ENCODE peak calls at places on chromosome 4, in four cellular contexts. R is WERI-Rb-1, U is foreskin fibroblast, A is omental fat pad. V is an unnamed sample.

GRCh38 chr4:128574706-128575105 is 234.8 kb upstream of the JADE1 start:
- DNase-seq in A (peak; percentile 40), U (no peak), R (peak; percentile 81), V (no peak)

GRCh38 chr4:146330392-146330791 is 116.1 kb downstream of the REELD1 start:
- DNase-seq in U (no peak), R (no peak), A (no peak), V (no peak)

GRCh38 chr4:122246551-122246950 is 94.4 kb downstream of the BLTP1 start:
- DNase-seq in U (no peak), R (no peak), A (no peak), V (no peak)

GRCh38 chr4:86816463-86817107 is 32.6 kb downstream of the SLC10A6 start:
- DNase-seq in A (no peak), R (no peak), U (peak; percentile 87), V (peak; percentile 72)

GRCh38 chr4:189547537-189547936 is 393.1 kb upstream of the FRG1 start:
- DNase-seq in A (no peak), U (no peak), R (no peak), V (no peak)

GRCh38 chr4:17058506-17058905 is 160.1 kb upstream of the LDB2 start:
- DNase-seq in R (no peak), U (peak; percentile 77), A (no peak), V (peak; percentile 42)

GRCh38 chr4:95248713-95249401 is 299.9 kb downstream of the UNC5C start:
- DNase-seq in R (no peak), U (no peak), A (no peak), V (no peak)

GRCh38 chr4:137524642-137525384 is 7.5 kb downstream of the PCDH18 start:
- DNase-seq in U (peak; percentile 74), R (no peak), A (no peak), V (no peak)

GRCh38 chr4:73224886-73225285 is 33.7 kb downstream of the ANKRD17 start:
- DNase-seq in A (no peak), U (no peak), R (no peak), V (no peak)

GRCh38 chr4:55215087-55215486 is 89.7 kb upstream of the KDR start:
- DNase-seq in R (no peak), U (no peak), A (no peak), V (no peak)

GRCh38 chr4:176547005-176547404 is 227.2 kb downstream of the SPCS3 start:
- DNase-seq in U (peak; percentile 88), A (no peak), R (peak; percentile 55), V (peak; percentile 54)

GRCh38 chr4:1759170-1759817 is 33.8 kb upstream of the FGFR3 start:
- DNase-seq in U (no peak), A (no peak), R (peak; percentile 86), V (no peak)

GRCh38 chr4:1758306-1759121 is 34.6 kb upstream of the FGFR3 start:
- DNase-seq in A (no peak), U (no peak), R (no peak), V (no peak)

GRCh38 chr4:1761130-1761688 is 31.9 kb upstream of the FGFR3 start:
- DNase-seq in U (no peak), R (no peak), A (no peak), V (no peak)

GRCh38 chr4:1760521-1761001 is 32.5 kb upstream of the FGFR3 start:
- DNase-seq in A (no peak), U (no peak), R (no peak), V (no peak)

DNA sequence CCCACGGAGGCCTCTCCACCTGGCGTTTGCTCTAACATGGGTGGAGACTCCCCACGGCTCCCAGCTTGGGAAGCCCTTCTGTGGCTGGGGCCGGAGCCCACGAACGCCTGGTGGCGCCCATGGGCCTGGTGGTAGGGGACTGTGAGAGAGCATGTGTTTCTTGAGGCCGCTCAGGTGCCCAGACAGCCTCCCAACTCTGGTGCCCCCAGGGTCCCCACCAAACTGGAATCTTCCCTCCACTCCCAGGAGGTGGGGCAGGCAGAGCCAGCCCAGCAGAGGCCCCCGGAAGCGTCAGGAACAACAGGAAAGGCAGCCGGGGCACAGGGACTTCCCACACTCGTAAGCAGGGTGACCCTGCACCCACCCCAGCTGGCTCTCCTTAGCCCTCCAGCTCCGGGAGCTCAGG is 33.3 kb upstream of the FGFR3 start:
- DNase-seq in R (peak; percentile 62), A (no peak), U (no peak), V (no peak)
- TF ChIP-seq CTCF in R (peak; percentile 52), A (no peak), U (no peak), V (no peak)

GRCh38 chr4:8664976-8665375 is 72.4 kb downstream of the CPZ start:
- DNase-seq in A (no peak), R (no peak), U (no peak), V (no peak)
- TF ChIP-seq CTCF in A (no peak), R (peak; percentile 36), U (no peak), V (no peak)

GRCh38 chr4:173436866-173437265 is 38.0 kb upstream of the SCRG1 start:
- DNase-seq in U (no peak), R (no peak), A (no peak), V (no peak)
- TF ChIP-seq CTCF in U (no peak), R (no peak), A (no peak), V (no peak)

DNA sequence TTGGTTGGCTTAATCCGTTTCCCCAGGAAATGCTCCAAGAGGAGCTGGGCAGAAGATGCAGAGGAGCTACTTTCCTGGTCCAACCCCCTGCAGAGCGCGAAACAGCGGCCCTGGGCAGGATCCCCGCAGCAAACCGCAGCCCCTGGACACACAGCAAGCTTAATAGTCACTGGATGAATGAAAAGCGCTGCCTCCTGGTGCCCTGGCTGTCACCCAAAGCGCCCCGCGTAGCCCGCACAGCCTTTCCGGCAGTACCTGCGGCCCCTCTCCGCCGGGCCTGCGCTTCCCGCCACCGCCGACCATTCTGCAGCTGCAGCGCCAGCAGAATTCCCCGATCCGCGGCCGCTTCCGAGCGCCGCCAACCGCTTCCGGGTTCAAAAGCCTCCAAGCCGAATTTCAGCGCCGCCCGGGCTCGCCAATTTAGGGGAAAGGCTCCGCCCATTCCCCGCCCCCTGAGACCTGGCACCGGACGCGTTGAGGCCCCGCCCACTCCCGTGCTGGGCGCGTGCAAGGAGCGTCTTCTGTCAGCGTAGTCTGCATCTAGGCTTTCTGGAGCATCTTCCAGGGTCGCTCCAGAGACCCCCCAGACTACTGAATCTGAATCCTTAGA is at the start of gene HPF1:
- DNase-seq in A (peak; percentile 89), U (peak; percentile 83), R (peak; percentile 96), V (peak; percentile 57)
- TF ChIP-seq CTCF in A (no peak), U (no peak), R (no peak), V (no peak)

GRCh38 chr4:7815562-7815961 is 124.1 kb downstream of the AFAP1 start:
- DNase-seq in U (peak; percentile 83), A (no peak), R (no peak), V (no peak)
- TF ChIP-seq CTCF in U (no peak), A (no peak), R (no peak), V (no peak)

GRCh38 chr4:47002593-47002992 is 9.2 kb upstream of the GABRA4 start:
- DNase-seq in U (no peak), A (no peak), R (no peak), V (no peak)
- TF ChIP-seq CTCF in U (no peak), A (no peak), R (no peak), V (no peak)

V was measured in AG09319.